ENCODE peak calls at places on chromosomes 11 and 22, in nine cellular contexts. X is fibroblast of mammary gland, O is osteocyte, P is heart left ventricle, G is spleen, K is adrenal gland, Z is nephron progenitor cell, Y is pancreas, U is GM06990. A is an unnamed sample.

GRCh38 chr22:26642465-26643367 is 14.7 kb upstream of the MIAT start:
- DNase-seq in O (no peak), U (peak; percentile 62), Z (no peak), P (peak; percentile 43), G (peak; percentile 89), K (no peak), Y (no peak), X (no peak), A (peak; percentile 52)

GRCh38 chr11:24697722-24698121 is 200.9 kb downstream of the LUZP2 start:
- DNase-seq in G (no peak), X (peak; percentile 18), Z (no peak), U (no peak), O (no peak), Y (no peak), P (no peak), K (no peak), A (no peak)

GRCh38 chr11:433111-433510 is 8.7 kb downstream of the ANO9 start:
- DNase-seq in Z (no peak), G (no peak), U (no peak), Y (no peak), O (no peak), P (peak; percentile 14), K (no peak), X (no peak), A (peak; percentile 36)

GRCh38 chr22:27726726-27727449 is 74.7 kb downstream of the MN1 start:
- DNase-seq in O (peak; percentile 93), Y (no peak), G (no peak), X (peak; percentile 68), P (peak; percentile 85), K (no peak), U (no peak), Z (peak; percentile 35), A (peak; percentile 54)

GRCh38 chr11:5591613-5592012 is 4.8 kb upstream of the TRIM6 start:
- DNase-seq in K (no peak), P (no peak), Z (no peak), X (peak; percentile 21), Y (no peak), U (no peak), O (no peak), G (no peak), A (no peak)

GRCh38 chr11:128599729-128600128 is 12.4 kb upstream of the ETS1 start:
- DNase-seq in Z (no peak), U (no peak), P (no peak), K (no peak), X (peak; percentile 72), O (no peak), G (no peak), Y (no peak), A (no peak)

GRCh38 chr22:46761539-46762237 is 762 bp upstream of the TBC1D22A start:
- DNase-seq in U (no peak), O (no peak), K (no peak), Y (no peak), G (peak; percentile 7), Z (no peak), P (no peak), X (no peak), A (peak; percentile 6)

GRCh38 chr11:67252831-67253239 is 13.4 kb upstream of the GRK2 start:
- DNase-seq in O (no peak), P (peak; percentile 52), K (no peak), U (no peak), Z (no peak), Y (no peak), X (peak; percentile 53), G (no peak), A (peak; percentile 61)

GRCh38 chr11:113174862-113175261 is 139.5 kb upstream of the TTC12 start:
- DNase-seq in X (peak; percentile 7), Y (no peak), P (no peak), O (no peak), Z (no peak), G (no peak), U (no peak), K (no peak), A (no peak)

GRCh38 chr22:46067159-46068111 is 82.9 kb upstream of the PPARA start:
- DNase-seq in P (peak; percentile 39), Z (no peak), O (no peak), X (peak; percentile 65), K (no peak), Y (peak; percentile 17), U (no peak), G (peak; percentile 48), A (peak; percentile 16)

GRCh38 chr11:123195182-123196059 is at the start of gene CLMP:
- DNase-seq in Z (peak; percentile 69), O (no peak), X (peak; percentile 83), G (no peak), K (peak; percentile 63), U (no peak), Y (no peak), P (peak; percentile 39), A (no peak)

GRCh38 chr11:34809191-34810106 is 106.7 kb downstream of the APIP start:
- DNase-seq in P (no peak), K (no peak), Y (no peak), Z (no peak), U (no peak), X (no peak), G (no peak), O (no peak), A (no peak)

GRCh38 chr22:38731703-38732161 is 24.1 kb downstream of the SUN2 start:
- DNase-seq in G (peak; percentile 67), O (no peak), Y (no peak), U (no peak), P (peak; percentile 15), K (no peak), Z (no peak), X (no peak), A (no peak)

GRCh38 chr11:79332017-79332416 is 108.8 kb downstream of the TENM4 start:
- DNase-seq in G (no peak), Z (no peak), O (no peak), K (no peak), X (no peak), Y (no peak), U (no peak), P (peak; percentile 69), A (no peak)

GRCh38 chr11:43992834-43993637 is 50.6 kb downstream of the C11orf96 start:
- DNase-seq in Y (no peak), G (peak; percentile 2), Z (no peak), P (peak; percentile 67), K (no peak), U (no peak), X (no peak), O (no peak), A (no peak)

GRCh38 chr11:65871811-65872548 is 620 bp downstream of the EFEMP2 start:
- DNase-seq in K (no peak), Z (peak; percentile 54), P (peak; percentile 53), O (no peak), Y (no peak), X (no peak), G (no peak), U (no peak), A (peak; percentile 57)

GRCh38 chr11:76233936-76234703 is 27.8 kb upstream of the WNT11 start:
- DNase-seq in K (peak; percentile 41), Z (peak; percentile 39), Y (peak; percentile 20), O (no peak), X (peak; percentile 64), U (peak; percentile 65), P (peak; percentile 61), G (peak; percentile 87), A (peak; percentile 72)

GRCh38 chr11:2099523-2100316 is 39.5 kb downstream of the IGF2 start:
- DNase-seq in P (peak; percentile 54), U (no peak), Z (no peak), K (no peak), O (no peak), G (peak; percentile 61), Y (peak; percentile 49), X (no peak), A (peak; percentile 71)
- TF ChIP-seq CTCF in P (no peak), U (no peak), Z (no peak), K (no peak), O (no peak), G (no peak), Y (no peak), X (no peak), A (no peak)

DNA sequence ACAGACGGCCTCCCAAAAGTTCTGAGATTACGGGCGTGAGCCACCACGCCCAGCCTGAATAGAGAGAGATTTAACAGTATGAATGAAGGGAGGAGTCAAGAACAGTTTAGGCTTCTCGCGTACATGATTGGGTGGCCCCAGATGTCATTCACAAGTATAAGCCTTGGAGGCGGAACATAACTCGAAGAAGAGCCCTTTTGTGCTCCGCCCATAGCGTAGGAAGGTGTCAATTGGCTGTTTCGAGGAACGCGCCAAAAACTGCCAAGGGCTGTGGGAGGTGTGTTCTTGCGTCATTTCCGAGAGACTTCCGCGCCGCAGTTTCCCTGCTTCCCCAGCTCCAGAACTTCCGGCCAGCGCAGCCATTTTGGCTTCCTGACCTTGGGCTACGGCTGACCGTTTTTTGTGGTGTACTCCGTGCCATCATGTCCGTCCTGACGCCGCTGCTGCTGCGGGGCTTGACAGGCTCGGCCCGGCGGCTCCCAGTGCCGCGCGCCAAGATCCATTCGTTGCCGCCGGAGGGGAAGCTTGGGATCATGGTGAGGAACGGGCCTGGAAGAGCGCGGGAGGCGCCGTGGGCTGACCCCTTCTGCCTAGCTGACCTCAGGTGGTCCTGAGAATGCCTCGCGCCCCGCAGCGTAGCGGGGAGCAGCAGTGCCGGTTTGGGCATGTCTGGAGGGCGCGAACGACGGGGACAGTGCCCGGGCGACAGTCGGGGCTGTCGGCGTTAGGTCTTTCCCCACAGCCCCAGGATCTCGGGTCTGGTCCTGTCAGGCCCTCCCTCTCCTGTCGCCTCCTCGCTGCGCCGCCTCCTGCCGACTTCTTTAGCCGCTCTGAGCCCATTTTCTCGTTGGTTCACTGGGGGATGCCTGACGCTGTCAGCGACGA is at the start of gene COX8A:
- DNase-seq in G (peak; percentile 96), P (peak; percentile 99), Y (peak; percentile 99), K (peak; percentile 98), X (peak; percentile 100), Z (peak; percentile 91), U (peak; percentile 89), O (peak; percentile 99), A (peak; percentile 97)
- TF ChIP-seq CTCF in G (no peak), P (no peak), Y (no peak), K (no peak), X (no peak), Z (no peak), U (peak; percentile 11), O (peak; percentile 40), A (peak; percentile 19)

DNA sequence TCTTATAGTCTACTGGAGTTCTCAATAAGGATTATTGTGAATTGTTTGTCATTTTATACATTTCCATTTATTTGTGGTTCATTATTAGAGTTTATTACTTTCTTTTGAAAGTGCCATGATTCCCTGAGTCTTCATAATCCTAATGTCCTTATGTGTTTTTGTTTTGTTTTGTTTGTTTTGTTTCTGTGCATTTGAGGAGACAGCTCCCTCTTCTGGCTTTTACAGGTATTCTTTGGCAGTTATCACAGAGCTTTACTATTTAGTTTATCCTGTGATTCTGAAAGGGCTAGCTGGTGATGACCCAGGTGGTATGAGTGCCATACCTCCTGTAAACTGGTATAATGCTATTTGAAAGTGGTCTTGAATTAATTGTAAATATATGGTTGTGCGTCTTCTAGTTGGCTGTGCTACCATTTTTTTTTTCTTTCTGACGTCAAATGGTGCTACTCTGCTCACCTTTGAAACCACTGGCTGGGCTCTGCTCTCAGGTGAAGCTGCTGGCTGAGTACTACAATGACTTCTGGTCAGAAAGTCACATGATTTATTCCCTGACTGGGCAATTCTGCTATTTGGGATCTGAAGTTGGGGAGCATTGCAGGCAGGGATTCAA is 751.2 kb downstream of the JRKL start:
- DNase-seq in K (peak; percentile 17), Y (no peak), O (no peak), P (no peak), G (no peak), Z (no peak), X (peak; percentile 18), U (no peak), A (no peak)
- TF ChIP-seq CTCF in K (peak; percentile 60), Y (no peak), O (peak; percentile 35), P (peak; percentile 41), G (peak; percentile 10), Z (peak; percentile 71), X (peak; percentile 31), U (peak; percentile 67), A (peak; percentile 29)

GRCh38 chr11:125091247-125091876 is 20.1 kb downstream of the TMEM218 start:
- DNase-seq in U (no peak), O (peak; percentile 84), Y (no peak), K (no peak), X (peak; percentile 67), P (peak; percentile 54), G (peak; percentile 41), Z (peak; percentile 56), A (peak; percentile 43)
- TF ChIP-seq CTCF in U (peak; percentile 47), O (peak; percentile 89), Y (no peak), K (peak; percentile 61), X (peak; percentile 62), P (peak; percentile 67), G (peak; percentile 49), Z (peak; percentile 90), A (peak; percentile 56)